ENCODE peak calls at places on chromosomes 5 and 9, in six cellular contexts. D is right lobe of liver; C is activated CD4-positive, alpha-beta T cell treated with anti-CD3 and anti-CD28 coated beads, Interleukin-2, amount 50 U/mL, for 4 hours; I is NCI-H2029; Y is T follicular helper cell; L is AG04450. M is an unnamed sample.

GRCh38 chr5:40680741-40681350 is 1.1 kb downstream of the PTGER4 start:
- DNase-seq in Y (peak), C (peak), I (no peak), D (no peak), L (no peak), M (peak)

GRCh38 chr9:83043583-83043982 is 19.4 kb downstream of the RASEF start:
- DNase-seq in Y (no peak), I (no peak), L (no peak), C (no peak), D (no peak), M (no peak)

GRCh38 chr9:121857941-121858340 is 206.5 kb downstream of the DAB2IP start:
- DNase-seq in I (peak), L (no peak), D (no peak), C (no peak), Y (no peak), M (no peak)

GRCh38 chr5:175778951-175779475 is 92.4 kb upstream of the CPLX2 start:
- DNase-seq in C (no peak), I (peak), Y (no peak), L (no peak), D (peak), M (no peak)

GRCh38 chr5:127423173-127423798 is 94.2 kb upstream of the PRRC1 start:
- DNase-seq in L (no peak), I (no peak), C (no peak), Y (no peak), D (no peak), M (no peak)

GRCh38 chr5:23494558-23494957 is 12.9 kb upstream of the PRDM9 start:
- DNase-seq in C (no peak), D (no peak), Y (no peak), L (no peak), I (no peak), M (no peak)

GRCh38 chr9:13962006-13962405 is 351.9 kb downstream of the NFIB start:
- DNase-seq in I (no peak), Y (no peak), D (no peak), C (no peak), L (no peak), M (no peak)

GRCh38 chr5:32713396-32714381 is 2.6 kb downstream of the NPR3 start:
- DNase-seq in L (no peak), Y (no peak), D (no peak), I (no peak), C (no peak), M (no peak)

GRCh38 chr5:54443264-54443663 is 12.2 kb upstream of the HSPB3 start:
- DNase-seq in C (no peak), L (peak), I (peak), Y (no peak), D (no peak), M (no peak)

GRCh38 chr9:127346584-127346983 is 50.4 kb upstream of the SLC2A8 start:
- DNase-seq in D (no peak), Y (no peak), L (no peak), C (no peak), I (no peak), M (no peak)

GRCh38 chr5:32444946-32445758 is 612 bp upstream of the ZFR start:
- DNase-seq in L (no peak), C (no peak), Y (no peak), I (no peak), D (no peak), M (no peak)

GRCh38 chr9:129283705-129284606 is 105.9 kb upstream of the IER5L start:
- DNase-seq in C (no peak), D (peak), I (no peak), Y (no peak), L (no peak), M (no peak)

GRCh38 chr5:55915783-55916182 is 64.6 kb downstream of the IL31RA start:
- DNase-seq in C (no peak), I (no peak), Y (no peak), D (no peak), L (no peak), M (no peak)

GRCh38 chr5:163478126-163478981 is 17.9 kb downstream of the HMMR start:
- DNase-seq in I (no peak), C (no peak), L (no peak), Y (no peak), D (no peak), M (no peak)